ENCODE peak calls at places on chromosomes 2 and 18, in nine cellular contexts. H, R, U, O, V, C, L, N and T are unnamed samples.

GRCh38 chr18:47758000-47758399 is 172.5 kb downstream of the SMAD2 start:
- DNase-seq in H (no peak), R (no peak), U (no peak), O (no peak), V (no peak), C (no peak), L (no peak), N (no peak), T (no peak)

GRCh38 chr18:64037812-64038414 is 68.0 kb downstream of the SERPINB8 start:
- DNase-seq in H (no peak), R (peak), U (no peak), O (peak), V (no peak), C (no peak), L (no peak), N (no peak), T (no peak)

GRCh38 chr18:10515456-10515855 is 10.4 kb upstream of the NAPG start:
- DNase-seq in H (no peak), R (no peak), U (no peak), O (no peak), V (no peak), C (no peak), L (no peak), N (no peak), T (no peak)

GRCh38 chr2:138244400-138245001 is 257.1 kb upstream of the SPOPL start:
- DNase-seq in H (no peak), R (peak), U (no peak), O (no peak), V (no peak), C (no peak), L (peak), N (no peak), T (no peak)

GRCh38 chr18:6745504-6746031 is 16.1 kb downstream of the ARHGAP28 start:
- DNase-seq in H (no peak), R (no peak), U (no peak), O (no peak), V (no peak), C (no peak), L (no peak), N (no peak), T (no peak)

GRCh38 chr2:238773472-238773871 is 74.4 kb upstream of the TWIST2 start:
- DNase-seq in H (no peak), R (no peak), U (no peak), O (no peak), V (no peak), C (no peak), L (no peak), N (no peak), T (no peak)

GRCh38 chr2:216216951-216217903 is 108.1 kb downstream of the XRCC5 start:
- DNase-seq in H (no peak), R (peak), U (no peak), O (no peak), V (no peak), C (no peak), L (no peak), N (no peak), T (no peak)

GRCh38 chr2:235609746-235610145 is 115.9 kb downstream of the AGAP1 start:
- DNase-seq in H (no peak), R (no peak), U (no peak), O (no peak), V (no peak), C (no peak), L (no peak), N (no peak), T (no peak)

GRCh38 chr2:26503238-26503880 is 25.4 kb upstream of the OTOF start:
- DNase-seq in H (peak), R (peak), U (peak), O (peak), V (peak), C (peak), L (peak), N (peak), T (peak)

GRCh38 chr2:219308142-219309093 is 783 bp downstream of the PTPRN start:
- DNase-seq in H (peak), R (peak), U (peak), O (peak), V (peak), C (no peak), L (peak), N (no peak), T (peak)
- TF ChIP-seq CTCF in H (no peak), R (no peak), U (no peak), O (no peak), V (no peak), C (peak), L (no peak), N (no peak), T (no peak)

GRCh38 chr2:237734905-237735623 is 63.5 kb upstream of the RBM44 start:
- DNase-seq in H (no peak), R (no peak), U (no peak), O (no peak), V (no peak), C (no peak), L (no peak), N (no peak), T (no peak)

GRCh38 chr2:237736783-237737182 is 61.8 kb upstream of the RBM44 start:
- DNase-seq in H (no peak), R (no peak), U (no peak), O (no peak), V (no peak), C (no peak), L (no peak), N (no peak), T (no peak)

GRCh38 chr2:237737196-237737865 is 61.2 kb upstream of the RBM44 start:
- DNase-seq in H (no peak), R (no peak), U (no peak), O (no peak), V (no peak), C (no peak), L (no peak), N (no peak), T (no peak)

GRCh38 chr2:237733677-237734300 is 64.8 kb upstream of the RBM44 start:
- DNase-seq in H (no peak), R (no peak), U (no peak), O (peak), V (no peak), C (no peak), L (no peak), N (no peak), T (no peak)

GRCh38 chr2:237735762-237736161 is 62.8 kb upstream of the RBM44 start:
- DNase-seq in H (no peak), R (no peak), U (no peak), O (no peak), V (no peak), C (no peak), L (no peak), N (no peak), T (no peak)
- TF ChIP-seq CTCF in H (no peak), R (no peak), U (no peak), O (no peak), V (no peak), C (no peak), L (no peak), N (no peak), T (peak)

DNA sequence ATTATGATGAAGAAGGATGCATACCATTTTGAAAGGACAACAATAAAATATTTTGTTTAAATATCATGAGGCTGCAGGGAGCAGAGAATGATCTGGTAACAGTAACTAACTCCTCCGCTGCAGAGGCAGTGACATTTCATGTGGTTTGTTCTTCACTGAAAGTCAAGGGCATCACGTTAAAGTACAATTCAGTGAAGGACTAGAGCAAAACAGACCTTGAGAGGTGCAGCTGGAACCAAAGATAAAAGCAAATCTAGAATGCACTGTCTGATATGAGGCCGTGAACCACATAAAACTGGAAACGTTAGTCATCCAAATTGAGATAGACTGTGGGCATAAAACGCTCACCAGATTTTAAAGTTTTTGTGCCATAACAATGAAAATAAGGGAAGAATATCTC is 522.9 kb upstream of the TNP1 start:
- DNase-seq in H (no peak), R (no peak), U (no peak), O (no peak), V (no peak), C (no peak), L (no peak), N (no peak), T (no peak)
- TF ChIP-seq CTCF in H (no peak), R (no peak), U (no peak), O (no peak), V (no peak), C (no peak), L (no peak), N (no peak), T (no peak)

GRCh38 chr18:32441536-32441935 is 29.1 kb downstream of the GAREM1 start:
- DNase-seq in H (no peak), R (no peak), U (no peak), O (no peak), V (no peak), C (no peak), L (no peak), N (no peak), T (no peak)

GRCh38 chr18:32439241-32439640 is 31.4 kb downstream of the GAREM1 start:
- DNase-seq in H (no peak), R (no peak), U (no peak), O (no peak), V (no peak), C (no peak), L (no peak), N (no peak), T (no peak)

GRCh38 chr18:32438173-32438572 is 32.5 kb downstream of the GAREM1 start:
- DNase-seq in H (no peak), R (no peak), U (no peak), O (peak), V (peak), C (no peak), L (no peak), N (no peak), T (peak)

GRCh38 chr18:32440478-32440877 is 30.2 kb downstream of the GAREM1 start:
- DNase-seq in H (no peak), R (no peak), U (no peak), O (no peak), V (no peak), C (no peak), L (no peak), N (no peak), T (no peak)

GRCh38 chr18:32439802-32440201 is 30.9 kb downstream of the GAREM1 start:
- DNase-seq in H (no peak), R (no peak), U (no peak), O (no peak), V (no peak), C (peak), L (peak), N (no peak), T (no peak)
- TF ChIP-seq CTCF in H (peak), R (peak), U (no peak), O (peak), V (no peak), C (peak), L (peak), N (no peak), T (peak)

GRCh38 chr2:28381225-28382180 is 11.2 kb upstream of the FOSL2 start:
- DNase-seq in H (no peak), R (no peak), U (no peak), O (no peak), V (peak), C (no peak), L (peak), N (no peak), T (no peak)
- TF ChIP-seq CTCF in H (no peak), R (no peak), U (no peak), O (no peak), V (no peak), C (no peak), L (no peak), N (no peak), T (peak)

DNA sequence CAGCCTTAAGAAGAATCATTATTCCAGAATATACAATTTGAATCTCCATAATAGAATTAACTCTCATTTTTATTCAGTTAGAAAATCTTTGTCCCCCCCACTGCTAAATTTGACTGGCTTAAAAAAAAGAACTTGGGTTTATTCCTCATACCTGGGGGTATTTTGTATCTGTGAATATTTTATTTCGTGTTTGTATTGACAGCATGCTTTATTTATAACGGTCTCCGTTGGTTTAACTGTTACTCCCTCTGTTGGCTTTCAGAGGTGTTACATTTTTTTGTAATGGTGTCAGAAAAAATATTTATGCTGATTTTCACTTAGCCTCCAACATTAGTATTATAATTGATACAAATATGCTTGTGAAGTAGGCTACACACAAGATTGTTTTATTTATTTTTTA is 109.1 kb downstream of the HAUS1 start:
- DNase-seq in H (no peak), R (no peak), U (no peak), O (no peak), V (no peak), C (no peak), L (no peak), N (no peak), T (no peak)
- TF ChIP-seq CTCF in H (peak), R (peak), U (peak), O (peak), V (peak), C (peak), L (peak), N (peak), T (peak)